ENCODE peak calls at places on chromosomes 5 and 9, in seven cellular contexts. One of them, this sample, is unnamed.

GRCh38 chr5:31133488-31133887 is 60.0 kb upstream of the CDH6 start:
- DNase-seq in hypothalamus: no peak
- DNase-seq in CD8-positive, alpha-beta T cell: no peak
- DNase-seq in KBM-7: peak; percentile 15
- DNase-seq in substantia nigra: no peak
- DNase-seq in ELR: peak; percentile 16
- DNase-seq in coronary artery: no peak
- DNase-seq in this sample: peak; percentile 0

GRCh38 chr9:91425270-91425669 is 1.6 kb upstream of the NFIL3 start:
- DNase-seq in substantia nigra: no peak
- DNase-seq in coronary artery: no peak
- DNase-seq in hypothalamus: no peak
- DNase-seq in KBM-7: no peak
- DNase-seq in CD8-positive, alpha-beta T cell: no peak
- DNase-seq in ELR: no peak
- DNase-seq in this sample: no peak

GRCh38 chr9:121298689-121299112 is 30.7 kb downstream of the GSN start:
- DNase-seq in coronary artery: peak; percentile 80
- DNase-seq in KBM-7: no peak
- DNase-seq in CD8-positive, alpha-beta T cell: no peak
- DNase-seq in hypothalamus: no peak
- DNase-seq in substantia nigra: no peak
- DNase-seq in ELR: no peak
- DNase-seq in this sample: peak; percentile 36

GRCh38 chr5:3197699-3198098 is 397.9 kb upstream of the IRX1 start:
- DNase-seq in coronary artery: peak; percentile 46
- DNase-seq in hypothalamus: no peak
- DNase-seq in KBM-7: no peak
- DNase-seq in ELR: no peak
- DNase-seq in CD8-positive, alpha-beta T cell: no peak
- DNase-seq in substantia nigra: peak; percentile 30
- DNase-seq in this sample: peak; percentile 41

GRCh38 chr9:134356496-134357470 is 30.5 kb downstream of the RXRA start:
- DNase-seq in CD8-positive, alpha-beta T cell: no peak
- DNase-seq in substantia nigra: no peak
- DNase-seq in hypothalamus: no peak
- DNase-seq in coronary artery: no peak
- DNase-seq in KBM-7: no peak
- DNase-seq in ELR: no peak
- DNase-seq in this sample: no peak

GRCh38 chr9:3517377-3518048 is 8.3 kb downstream of the RFX3 start:
- DNase-seq in CD8-positive, alpha-beta T cell: no peak
- DNase-seq in ELR: no peak
- DNase-seq in hypothalamus: no peak
- DNase-seq in coronary artery: no peak
- DNase-seq in substantia nigra: no peak
- DNase-seq in KBM-7: no peak
- DNase-seq in this sample: no peak

GRCh38 chr9:111961011-111961410 is 64.4 kb downstream of the UGCG start:
- DNase-seq in coronary artery: no peak
- DNase-seq in CD8-positive, alpha-beta T cell: no peak
- DNase-seq in hypothalamus: no peak
- DNase-seq in ELR: peak; percentile 48
- DNase-seq in KBM-7: no peak
- DNase-seq in substantia nigra: no peak
- DNase-seq in this sample: peak; percentile 86

GRCh38 chr5:34686762-34687268 is 30.7 kb downstream of the RAI14 start:
- DNase-seq in coronary artery: peak; percentile 89
- DNase-seq in KBM-7: no peak
- DNase-seq in substantia nigra: no peak
- DNase-seq in CD8-positive, alpha-beta T cell: no peak
- DNase-seq in ELR: peak; percentile 95
- DNase-seq in hypothalamus: peak; percentile 25
- DNase-seq in this sample: peak; percentile 95

GRCh38 chr5:10036136-10036535 is 213.6 kb downstream of the ATPSCKMT start:
- DNase-seq in hypothalamus: no peak
- DNase-seq in substantia nigra: no peak
- DNase-seq in coronary artery: no peak
- DNase-seq in CD8-positive, alpha-beta T cell: no peak
- DNase-seq in KBM-7: no peak
- DNase-seq in ELR: peak; percentile 47
- DNase-seq in this sample: no peak

GRCh38 chr5:98428806-98429205 is 344.7 kb upstream of the RGMB start:
- DNase-seq in coronary artery: no peak
- DNase-seq in CD8-positive, alpha-beta T cell: no peak
- DNase-seq in substantia nigra: no peak
- DNase-seq in ELR: peak; percentile 58
- DNase-seq in KBM-7: no peak
- DNase-seq in hypothalamus: no peak
- DNase-seq in this sample: peak; percentile 33

GRCh38 chr5:58849995-58850667 is 267.3 kb downstream of the RAB3C start:
- DNase-seq in coronary artery: no peak
- DNase-seq in hypothalamus: no peak
- DNase-seq in substantia nigra: no peak
- DNase-seq in CD8-positive, alpha-beta T cell: no peak
- DNase-seq in ELR: peak; percentile 57
- DNase-seq in KBM-7: peak; percentile 73
- DNase-seq in this sample: peak; percentile 34

GRCh38 chr9:78691531-78691930 is 394.6 kb downstream of the PSAT1 start:
- DNase-seq in ELR: peak; percentile 30
- DNase-seq in KBM-7: no peak
- DNase-seq in CD8-positive, alpha-beta T cell: no peak
- DNase-seq in coronary artery: no peak
- DNase-seq in substantia nigra: no peak
- DNase-seq in hypothalamus: no peak
- DNase-seq in this sample: no peak

GRCh38 chr9:93520523-93520922 is 55.9 kb upstream of the PHF2 start:
- DNase-seq in substantia nigra: no peak
- DNase-seq in CD8-positive, alpha-beta T cell: no peak
- DNase-seq in ELR: peak; percentile 6
- DNase-seq in hypothalamus: no peak
- DNase-seq in coronary artery: no peak
- DNase-seq in KBM-7: no peak
- DNase-seq in this sample: no peak

GRCh38 chr9:98789765-98790600 is 6.4 kb downstream of the ANKS6 start:
- DNase-seq in ELR: no peak
- DNase-seq in hypothalamus: no peak
- DNase-seq in substantia nigra: no peak
- DNase-seq in CD8-positive, alpha-beta T cell: no peak
- DNase-seq in coronary artery: no peak
- DNase-seq in KBM-7: no peak
- DNase-seq in this sample: no peak

GRCh38 chr9:121886759-121887485 is 206.2 kb downstream of the TTLL11 start:
- DNase-seq in hypothalamus: no peak
- DNase-seq in substantia nigra: no peak
- DNase-seq in CD8-positive, alpha-beta T cell: no peak
- DNase-seq in KBM-7: no peak
- DNase-seq in ELR: no peak
- DNase-seq in coronary artery: peak; percentile 36
- DNase-seq in this sample: peak; percentile 57

GRCh38 chr5:57887851-57888621 is 405.4 kb upstream of the ACTBL2 start:
- DNase-seq in CD8-positive, alpha-beta T cell: no peak
- DNase-seq in hypothalamus: no peak
- DNase-seq in ELR: peak; percentile 82
- DNase-seq in KBM-7: peak; percentile 5
- DNase-seq in coronary artery: no peak
- DNase-seq in substantia nigra: no peak
- DNase-seq in this sample: peak; percentile 83

GRCh38 chr5:41408676-41409443 is 101.5 kb downstream of the PLCXD3 start:
- DNase-seq in coronary artery: no peak
- DNase-seq in substantia nigra: no peak
- DNase-seq in CD8-positive, alpha-beta T cell: no peak
- DNase-seq in KBM-7: no peak
- DNase-seq in hypothalamus: no peak
- DNase-seq in ELR: peak; percentile 84
- DNase-seq in this sample: no peak

GRCh38 chr5:106019271-106019670 is 1651.5 kb downstream of the EFNA5 start:
- DNase-seq in ELR: no peak
- DNase-seq in hypothalamus: no peak
- DNase-seq in CD8-positive, alpha-beta T cell: no peak
- DNase-seq in KBM-7: no peak
- DNase-seq in coronary artery: no peak
- DNase-seq in substantia nigra: no peak
- DNase-seq in this sample: no peak

GRCh38 chr9:114823416-114823815 is 17.6 kb upstream of the TNFSF15 start:
- DNase-seq in ELR: no peak
- DNase-seq in hypothalamus: no peak
- DNase-seq in CD8-positive, alpha-beta T cell: no peak
- DNase-seq in KBM-7: no peak
- DNase-seq in coronary artery: no peak
- DNase-seq in substantia nigra: no peak
- DNase-seq in this sample: no peak

GRCh38 chr5:101687630-101688029 is 608.5 kb downstream of the SLCO4C1 start:
- DNase-seq in coronary artery: no peak
- DNase-seq in ELR: peak; percentile 34
- DNase-seq in substantia nigra: no peak
- DNase-seq in CD8-positive, alpha-beta T cell: no peak
- DNase-seq in hypothalamus: no peak
- DNase-seq in KBM-7: no peak
- DNase-seq in this sample: no peak

GRCh38 chr5:124301850-124302249 is 444.6 kb downstream of the ZNF608 start:
- DNase-seq in hypothalamus: no peak
- DNase-seq in ELR: no peak
- DNase-seq in substantia nigra: no peak
- DNase-seq in CD8-positive, alpha-beta T cell: no peak
- DNase-seq in KBM-7: no peak
- DNase-seq in coronary artery: no peak
- DNase-seq in this sample: peak; percentile 33

GRCh38 chr5:17880869-17881268 is 246.6 kb downstream of the TAF11L14 start:
- DNase-seq in CD8-positive, alpha-beta T cell: no peak
- DNase-seq in KBM-7: no peak
- DNase-seq in coronary artery: no peak
- DNase-seq in substantia nigra: no peak
- DNase-seq in hypothalamus: no peak
- DNase-seq in ELR: no peak
- DNase-seq in this sample: no peak

GRCh38 chr5:157120102-157120501 is 11.3 kb upstream of the HAVCR2 start:
- DNase-seq in ELR: no peak
- DNase-seq in hypothalamus: no peak
- DNase-seq in CD8-positive, alpha-beta T cell: no peak
- DNase-seq in KBM-7: no peak
- DNase-seq in coronary artery: no peak
- DNase-seq in substantia nigra: no peak
- DNase-seq in this sample: no peak

GRCh38 chr5:33939863-33940262 is 3.7 kb downstream of the RXFP3 start:
- DNase-seq in KBM-7: no peak
- DNase-seq in ELR: peak; percentile 46
- DNase-seq in substantia nigra: no peak
- DNase-seq in coronary artery: no peak
- DNase-seq in hypothalamus: no peak
- DNase-seq in CD8-positive, alpha-beta T cell: no peak
- DNase-seq in this sample: peak; percentile 23

GRCh38 chr9:9914174-9914573 is 698.6 kb downstream of the PTPRD start:
- DNase-seq in CD8-positive, alpha-beta T cell: no peak
- DNase-seq in ELR: no peak
- DNase-seq in KBM-7: no peak
- DNase-seq in coronary artery: no peak
- DNase-seq in substantia nigra: no peak
- DNase-seq in hypothalamus: no peak
- DNase-seq in this sample: no peak

GRCh38 chr9:101380295-101380694 is 4.5 kb downstream of the BAAT start:
- DNase-seq in ELR: no peak
- DNase-seq in KBM-7: no peak
- DNase-seq in coronary artery: no peak
- DNase-seq in substantia nigra: no peak
- DNase-seq in CD8-positive, alpha-beta T cell: no peak
- DNase-seq in hypothalamus: no peak
- DNase-seq in this sample: no peak

GRCh38 chr9:3931996-3932906 is 367.6 kb downstream of the GLIS3 start:
- DNase-seq in KBM-7: no peak
- DNase-seq in hypothalamus: no peak
- DNase-seq in coronary artery: no peak
- DNase-seq in substantia nigra: no peak
- DNase-seq in ELR: peak; percentile 74
- DNase-seq in CD8-positive, alpha-beta T cell: no peak
- DNase-seq in this sample: no peak

GRCh38 chr5:17860660-17861315 is 226.5 kb downstream of the TAF11L14 start:
- DNase-seq in hypothalamus: no peak
- DNase-seq in KBM-7: no peak
- DNase-seq in coronary artery: no peak
- DNase-seq in substantia nigra: no peak
- DNase-seq in ELR: no peak
- DNase-seq in CD8-positive, alpha-beta T cell: no peak
- DNase-seq in this sample: no peak

GRCh38 chr5:111703662-111704061 is 53.3 kb downstream of the NREP start:
- DNase-seq in KBM-7: peak; percentile 71
- DNase-seq in hypothalamus: no peak
- DNase-seq in CD8-positive, alpha-beta T cell: no peak
- DNase-seq in substantia nigra: no peak
- DNase-seq in coronary artery: no peak
- DNase-seq in ELR: no peak
- DNase-seq in this sample: no peak

GRCh38 chr5:100516285-100516684 is 18.9 kb upstream of the FAM174A start:
- DNase-seq in KBM-7: no peak
- DNase-seq in hypothalamus: no peak
- DNase-seq in CD8-positive, alpha-beta T cell: no peak
- DNase-seq in substantia nigra: no peak
- DNase-seq in coronary artery: no peak
- DNase-seq in ELR: no peak
- DNase-seq in this sample: no peak

GRCh38 chr9:89522261-89522978 is 24.5 kb upstream of the SEMA4D start:
- DNase-seq in CD8-positive, alpha-beta T cell: peak; percentile 46
- DNase-seq in substantia nigra: no peak
- DNase-seq in coronary artery: no peak
- DNase-seq in hypothalamus: no peak
- DNase-seq in ELR: peak; percentile 1
- DNase-seq in KBM-7: peak; percentile 96
- DNase-seq in this sample: peak; percentile 50

GRCh38 chr5:42840279-42840678 is 28.6 kb upstream of the SELENOP start:
- DNase-seq in ELR: no peak
- DNase-seq in coronary artery: no peak
- DNase-seq in substantia nigra: no peak
- DNase-seq in hypothalamus: no peak
- DNase-seq in CD8-positive, alpha-beta T cell: no peak
- DNase-seq in KBM-7: peak; percentile 14
- DNase-seq in this sample: no peak

GRCh38 chr9:115649991-115650472 is 503.6 kb upstream of the PAPPA start:
- DNase-seq in CD8-positive, alpha-beta T cell: no peak
- DNase-seq in hypothalamus: peak; percentile 80
- DNase-seq in ELR: peak; percentile 95
- DNase-seq in KBM-7: no peak
- DNase-seq in substantia nigra: peak; percentile 41
- DNase-seq in coronary artery: peak; percentile 95
- DNase-seq in this sample: peak; percentile 99